ENCODE peak calls at places on chromosomes 7 and 10, in eight cellular contexts. O, F, P, E, A, J, X and V are unnamed samples. For H3K4me1, the result is how much of the 10 kb centered on the place peaks cover.

GRCh38 chr7:114930829-114931655 is 9.1 kb downstream of the MDFIC start:
- DNase-seq in O (peak), X (peak), P (no peak), J (peak), F (no peak), A (no peak), E (peak), V (no peak)

GRCh38 chr7:135335628-135336139 is 102.0 kb downstream of the STRA8 start:
- DNase-seq in O (peak), J (peak), A (peak), X (peak), F (peak), E (peak), P (peak), V (peak)

GRCh38 chr10:19412531-19412930 is 363.9 kb downstream of the MALRD1 start:
- DNase-seq in F (peak), O (peak), E (peak), X (peak), J (peak), A (no peak), P (no peak), V (no peak)

GRCh38 chr10:78552261-78552811 is 516.4 kb upstream of the ZMIZ1 start:
- DNase-seq in P (peak), F (no peak), O (peak), J (peak), X (peak), A (peak), E (no peak), V (no peak)

GRCh38 chr7:98284335-98285036 is 3.0 kb downstream of the BRI3 start:
- DNase-seq in A (no peak), J (peak), E (no peak), F (peak), O (peak), X (peak), P (peak), V (peak)

GRCh38 chr7:24727165-24728120 is 29.8 kb downstream of the GSDME start:
- DNase-seq in X (no peak), O (peak), J (no peak), P (no peak), A (no peak), F (no peak), E (peak), V (no peak)

GRCh38 chr7:4123823-4124222 is 558.3 kb upstream of the FOXK1 start:
- DNase-seq in P (no peak), X (peak), E (no peak), O (no peak), A (no peak), F (no peak), J (peak), V (no peak)

GRCh38 chr10:80535671-80536360 is 1.9 kb upstream of the SH2D4B start:
- DNase-seq in F (no peak), O (no peak), A (no peak), E (peak), X (no peak), P (peak), J (peak), V (peak)

GRCh38 chr10:130363051-130363450 is 226.9 kb downstream of the GLRX3 start:
- DNase-seq in P (no peak), F (no peak), J (no peak), X (no peak), A (no peak), O (no peak), E (no peak), V (no peak)

GRCh38 chr10:130200156-130201042 is 64.2 kb downstream of the GLRX3 start:
- DNase-seq in P (no peak), X (no peak), A (no peak), F (no peak), O (no peak), J (no peak), E (no peak), V (no peak)

GRCh38 chr10:34121125-34121973 is 693.7 kb downstream of the PARD3 start:
- DNase-seq in P (no peak), J (no peak), E (no peak), A (no peak), F (no peak), O (peak), X (no peak), V (no peak)

GRCh38 chr7:128168667-128169210 is 72.3 kb upstream of the LEP start:
- DNase-seq in A (peak), P (peak), F (peak), E (no peak), X (no peak), O (peak), J (peak), V (peak)

GRCh38 chr7:28921822-28922221 is 36.3 kb downstream of the TRIL start:
- DNase-seq in E (peak), X (peak), P (no peak), A (peak), J (peak), O (peak), F (peak), V (peak)

GRCh38 chr7:134625571-134625970 is 21.1 kb upstream of the BPGM start:
- DNase-seq in O (peak), F (no peak), X (peak), E (no peak), A (no peak), P (no peak), J (peak), V (no peak)

GRCh38 chr7:100119701-100120517 is 475 bp downstream of the CNPY4 start:
- DNase-seq in E (peak), O (peak), F (peak), A (no peak), J (peak), X (peak), P (no peak), V (peak)

GRCh38 chr7:156725982-156726381 is 85.4 kb downstream of the RNF32 start:
- DNase-seq in X (no peak), F (no peak), A (no peak), E (no peak), J (no peak), P (no peak), O (peak), V (no peak)

GRCh38 chr7:30841801-30842541 is 69.7 kb upstream of the AQP1 start:
- DNase-seq in P (no peak), F (no peak), A (no peak), J (no peak), O (no peak), E (no peak), X (no peak), V (no peak)

GRCh38 chr10:12533151-12533550 is 183.8 kb downstream of the CAMK1D start:
- DNase-seq in P (no peak), O (no peak), X (peak), J (peak), F (no peak), A (no peak), E (no peak), V (no peak)

GRCh38 chr10:127024655-127025054 is 119.4 kb downstream of the DOCK1 start:
- DNase-seq in F (no peak), X (peak), A (no peak), P (no peak), J (no peak), E (no peak), O (no peak), V (no peak)

GRCh38 chr10:78952018-78952417 is 116.7 kb upstream of the ZMIZ1 start:
- DNase-seq in A (no peak), X (peak), J (no peak), E (no peak), O (no peak), F (no peak), P (no peak), V (no peak)

GRCh38 chr7:34158754-34159153 is 253.4 kb downstream of the BMPER start:
- DNase-seq in P (no peak), X (peak), A (no peak), F (peak), O (no peak), E (no peak), J (no peak), V (no peak)

GRCh38 chr7:47954231-47954911 is 6.1 kb upstream of the PKD1L1 start:
- DNase-seq in P (no peak), F (no peak), O (no peak), J (peak), A (no peak), X (peak), E (no peak), V (no peak)

GRCh38 chr10:93915603-93916002 is 21.8 kb downstream of the SLC35G1 start:
- DNase-seq in A (no peak), O (no peak), J (no peak), P (no peak), E (no peak), X (no peak), F (no peak), V (no peak)

GRCh38 chr7:23106801-23107713 is 1.5 kb downstream of the KLHL7 start:
- DNase-seq in X (peak), J (peak), F (no peak), O (peak), E (no peak), A (no peak), P (no peak), V (no peak)

GRCh38 chr7:140607441-140607989 is 33.1 kb downstream of the DENND2A start:
- DNase-seq in O (peak), P (peak), E (no peak), F (peak), J (peak), A (no peak), X (peak), V (peak)

GRCh38 chr10:49324711-49325110 is 25.7 kb downstream of the C10orf71 start:
- DNase-seq in X (no peak), P (no peak), O (no peak), E (no peak), A (no peak), F (peak), J (no peak), V (no peak)

GRCh38 chr10:75295901-75296441 is 60.2 kb upstream of the COMTD1 start:
- DNase-seq in O (no peak), J (peak), F (no peak), E (no peak), X (peak), A (no peak), P (no peak), V (no peak)
- H3K9ac ChIP-seq in O (no peak), J (peak), F (no peak), E (no peak), X (no peak), A (no peak), P (peak), V (peak)

DNA sequence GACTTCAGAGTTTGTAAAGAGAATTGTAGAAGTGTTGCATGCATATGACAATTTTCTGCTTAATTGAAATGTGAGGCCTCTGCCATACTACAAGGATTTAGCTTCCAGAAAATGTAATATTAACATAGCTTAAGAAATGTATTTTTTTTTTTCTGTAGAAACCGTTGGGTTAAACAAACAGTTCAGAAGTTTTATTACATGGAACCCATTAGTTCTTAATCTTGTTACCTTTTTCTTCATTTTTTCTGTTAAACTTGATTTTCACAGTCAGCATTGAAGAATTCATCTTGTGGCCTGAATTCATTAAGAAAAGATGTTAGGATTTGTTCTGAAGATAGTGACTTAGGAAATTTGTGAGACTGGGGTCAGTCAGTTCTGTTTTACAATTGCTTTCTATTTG is 4.9 kb downstream of the PTEN start:
- DNase-seq in A (no peak), E (no peak), O (no peak), P (no peak), J (peak), F (no peak), X (no peak), V (no peak)
- H3K4me1 ChIP-seq in A (under half), E (under half), O (under half), P (under half), J (under half), F (under half), X (under half), V (under half)

DNA sequence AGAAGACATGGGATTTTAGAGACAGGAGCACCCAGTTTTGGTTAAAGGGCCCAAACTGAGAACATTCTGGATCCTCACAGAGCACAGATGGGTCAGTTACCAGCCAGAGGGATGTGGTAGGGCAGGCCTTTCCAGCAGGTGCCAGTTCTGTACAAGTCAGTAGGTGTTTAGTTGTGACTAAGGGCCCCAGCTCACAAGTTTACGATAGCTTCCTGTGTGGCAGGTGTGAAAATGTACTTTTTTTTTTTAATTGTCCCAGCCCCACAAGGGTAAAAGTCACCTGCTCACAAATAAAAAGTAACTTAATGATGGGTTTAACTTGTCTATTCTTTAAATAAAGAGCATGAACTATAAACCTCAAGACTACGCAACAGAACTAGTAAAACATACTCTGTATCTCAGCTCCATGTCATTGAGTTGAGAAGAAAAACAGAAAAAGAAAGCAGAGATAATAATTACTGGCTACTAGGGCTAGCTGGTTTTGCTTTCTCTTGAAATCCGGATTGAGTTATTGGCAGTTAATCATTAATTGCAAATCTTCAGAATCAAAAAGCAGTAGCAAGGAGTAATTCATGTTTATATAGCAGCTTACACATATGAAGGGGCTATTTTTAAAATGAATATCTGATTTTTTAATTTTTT is 15.4 kb downstream of the NFE2L3 start:
- DNase-seq in F (no peak), J (no peak), A (no peak), P (no peak), X (no peak), O (no peak), E (peak), V (no peak)
- H3K9ac ChIP-seq in F (no peak), J (no peak), A (no peak), P (no peak), X (no peak), O (no peak), E (no peak), V (no peak)

GRCh38 chr10:514137-514671 is 175.3 kb downstream of the DIP2C start:
- DNase-seq in O (no peak), F (no peak), P (peak), E (no peak), J (no peak), A (no peak), X (no peak), V (no peak)

GRCh38 chr10:511101-511848 is 178.2 kb downstream of the DIP2C start:
- DNase-seq in O (peak), F (peak), E (peak), X (peak), J (peak), A (peak), P (peak), V (peak)

GRCh38 chr10:511849-512191 is 177.6 kb downstream of the DIP2C start:
- DNase-seq in E (no peak), O (no peak), A (no peak), F (no peak), X (no peak), P (peak), J (no peak), V (no peak)

GRCh38 chr10:515674-516073 is 173.8 kb downstream of the DIP2C start:
- DNase-seq in O (no peak), P (no peak), A (no peak), J (no peak), F (no peak), E (peak), X (no peak), V (no peak)

DNA sequence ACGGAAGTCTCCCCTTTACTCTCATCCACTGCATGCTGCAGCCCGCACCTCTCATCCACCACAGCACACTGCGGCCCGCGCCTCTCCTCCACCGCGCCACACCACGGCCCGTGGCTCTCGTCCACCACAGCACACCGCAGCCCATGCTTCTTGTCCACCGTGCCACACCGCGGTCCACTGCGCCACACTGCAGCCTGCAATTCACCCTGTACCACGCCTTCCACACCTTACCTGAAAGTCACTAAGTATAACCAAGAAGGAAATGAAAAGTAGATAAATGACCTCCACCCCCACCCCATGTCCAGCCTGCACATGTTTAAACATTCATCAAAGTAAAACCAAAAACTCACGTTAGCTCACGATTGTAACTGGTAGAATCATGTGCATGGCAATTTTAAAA is 176.1 kb downstream of the DIP2C start:
- DNase-seq in X (no peak), E (peak), O (no peak), P (peak), J (no peak), A (no peak), F (no peak), V (peak)
- H3K4me1 ChIP-seq in X (under half), E (under half), O (under half), P (under half), J (under half), A (under half), F (under half), V (under half)

DNA sequence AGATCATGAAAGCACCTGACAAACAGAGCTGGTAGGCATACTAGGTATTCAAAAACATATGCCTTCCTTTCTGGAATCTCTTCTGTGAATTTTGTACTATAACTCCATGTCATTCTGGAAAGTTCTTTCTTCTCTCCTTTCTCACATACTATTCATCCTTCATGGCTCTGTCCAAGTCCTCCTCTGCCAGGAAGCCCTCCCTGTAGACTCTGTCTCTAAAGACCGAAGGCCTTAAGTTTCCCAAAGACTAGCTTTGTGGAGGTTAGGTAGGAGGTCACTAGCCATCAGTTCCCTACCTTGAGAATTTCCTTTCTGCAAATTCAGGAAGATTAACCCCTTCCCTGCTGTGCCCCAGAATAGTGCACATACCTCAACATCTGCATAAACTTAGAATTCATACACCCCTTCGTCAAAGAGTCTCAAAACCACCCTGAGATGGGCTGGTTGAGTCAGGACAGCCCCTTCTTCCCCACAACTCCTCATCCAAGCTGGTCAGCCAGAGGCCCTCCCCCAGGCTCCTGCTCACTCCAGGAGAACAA is 20.6 kb downstream of the SORBS1 start:
- DNase-seq in P (no peak), X (no peak), J (no peak), O (no peak), E (no peak), F (no peak), A (no peak), V (no peak)
- H3K9ac ChIP-seq in P (no peak), X (no peak), J (no peak), O (no peak), E (no peak), F (no peak), A (no peak), V (no peak)

DNA sequence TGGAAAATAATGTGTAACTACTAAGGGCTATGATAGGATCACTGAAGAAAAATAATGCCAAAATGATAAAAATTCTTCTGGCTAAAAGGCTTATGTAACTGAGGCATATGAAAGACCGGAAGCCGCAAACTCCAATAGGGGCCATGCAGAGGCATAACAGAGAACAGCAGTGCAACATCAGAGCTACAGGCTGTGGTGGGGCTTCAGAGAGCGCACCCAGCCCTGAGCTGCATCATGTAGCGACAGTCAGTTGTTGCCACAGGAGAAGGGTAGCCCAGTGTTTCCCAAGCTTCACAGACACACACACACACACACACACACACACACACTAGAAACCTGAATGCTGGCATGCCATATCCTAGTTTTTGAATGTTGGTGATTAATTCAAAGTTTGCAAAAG is 9.3 kb downstream of the LLCFC1 start:
- DNase-seq in O (no peak), J (no peak), E (no peak), P (no peak), F (no peak), X (no peak), A (no peak), V (no peak)
- H3K4me1 ChIP-seq in O (under half), J (under half), E (under half), P (under half), F (under half), X (under half), A (under half), V (under half)